ENCODE peak calls at places on chromosomes 1 and 21, in ten cellular contexts. P is Calu3, X is H1, U is astrocyte of the cerebellum, J is endothelial cell, I is body of pancreas, G is fibroblast of the aortic adventitia, O is fibroblast of lung, E is colonic mucosa, N is astrocyte of the spinal cord. V is an unnamed sample.

GRCh38 chr1:162753998-162754585 is 36.4 kb upstream of the HSD17B7 start:
- DNase-seq in P (no peak), X (no peak), U (no peak), J (no peak), I (no peak), G (no peak), O (no peak), E (no peak), N (peak; percentile 14), V (no peak)

GRCh38 chr1:198123146-198123545 is 33.7 kb upstream of the NEK7 start:
- DNase-seq in P (no peak), X (no peak), U (peak; percentile 53), J (no peak), I (no peak), G (peak; percentile 96), O (peak; percentile 75), E (no peak), N (peak; percentile 78), V (no peak)

GRCh38 chr1:24641646-24642151 is 1.4 kb upstream of the SRRM1 start:
- DNase-seq in P (no peak), X (no peak), U (no peak), J (peak; percentile 9), I (peak; percentile 22), G (peak; percentile 36), O (peak; percentile 36), E (peak; percentile 45), N (peak; percentile 7), V (no peak)

GRCh38 chr1:173475564-173476196 is 1.5 kb upstream of the PRDX6 start:
- DNase-seq in P (no peak), X (no peak), U (no peak), J (no peak), I (peak; percentile 24), G (peak; percentile 75), O (peak; percentile 80), E (peak; percentile 30), N (peak; percentile 75), V (no peak)

GRCh38 chr1:168603501-168604107 is 27.2 kb downstream of the XCL1 start:
- DNase-seq in P (peak; percentile 87), X (peak; percentile 50), U (peak; percentile 53), J (peak; percentile 78), I (peak; percentile 85), G (peak; percentile 76), O (peak; percentile 69), E (peak; percentile 82), N (peak; percentile 62), V (peak; percentile 50)

GRCh38 chr1:232952514-232953175 is 2.2 kb downstream of the NTPCR start:
- DNase-seq in P (peak; percentile 63), X (peak; percentile 61), U (no peak), J (peak; percentile 52), I (peak; percentile 57), G (peak; percentile 45), O (peak; percentile 54), E (peak; percentile 67), N (peak; percentile 49), V (no peak)

GRCh38 chr21:30580132-30580531 is 10.1 kb downstream of the KRTAP22-2 start:
- DNase-seq in P (no peak), X (no peak), U (no peak), J (no peak), I (no peak), G (no peak), O (no peak), E (no peak), N (no peak), V (no peak)

GRCh38 chr1:58396150-58396549 is 150.4 kb downstream of the OMA1 start:
- DNase-seq in P (no peak), X (no peak), U (no peak), J (no peak), I (no peak), G (no peak), O (no peak), E (no peak), N (no peak), V (no peak)

GRCh38 chr1:151819951-151820623 is 11.5 kb downstream of the RORC start:
- DNase-seq in P (no peak), X (no peak), U (no peak), J (no peak), I (peak; percentile 74), G (no peak), O (no peak), E (no peak), N (no peak), V (no peak)

DNA sequence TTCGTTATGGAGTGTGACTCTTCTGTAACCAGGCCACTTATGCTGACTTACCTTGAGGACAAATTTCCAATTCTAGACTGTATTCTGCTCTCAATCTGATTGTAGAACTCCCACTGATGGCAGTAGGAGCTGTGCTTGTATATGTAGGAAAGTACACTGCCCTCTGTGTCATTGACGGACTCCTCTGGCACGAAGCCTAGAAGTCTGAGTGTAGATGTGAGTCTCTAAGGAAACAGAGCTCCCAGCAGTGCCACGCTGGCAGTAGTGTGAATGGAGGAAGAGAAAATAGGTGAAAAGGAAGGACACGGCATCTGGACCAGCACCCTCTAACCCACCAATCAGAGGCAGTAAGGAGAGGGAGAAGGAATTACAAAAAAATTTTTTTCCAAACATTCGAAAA is 130.4 kb upstream of the ADGRL2 start:
- DNase-seq in P (peak; percentile 76), X (no peak), U (peak; percentile 87), J (no peak), I (peak; percentile 89), G (peak; percentile 92), O (peak; percentile 97), E (peak; percentile 73), N (peak; percentile 95), V (peak; percentile 40)
- TF ChIP-seq CTCF in P (no peak), X (no peak), U (no peak), J (no peak), I (no peak), G (no peak), O (no peak), E (no peak), N (no peak), V (no peak)

GRCh38 chr1:40595623-40596022 is 64.2 kb downstream of the ZNF684 start:
- DNase-seq in P (no peak), X (no peak), U (no peak), J (no peak), I (no peak), G (no peak), O (no peak), E (no peak), N (no peak), V (no peak)
- TF ChIP-seq CTCF in P (no peak), X (no peak), U (no peak), J (no peak), I (no peak), G (no peak), O (no peak), E (no peak), N (no peak), V (no peak)

GRCh38 chr1:25755475-25756125 is 44.4 kb upstream of the SELENON start:
- DNase-seq in P (no peak), X (no peak), U (no peak), J (no peak), I (no peak), G (no peak), O (no peak), E (no peak), N (no peak), V (no peak)

GRCh38 chr1:25756210-25756609 is 43.8 kb upstream of the SELENON start:
- DNase-seq in P (no peak), X (no peak), U (no peak), J (peak; percentile 38), I (no peak), G (no peak), O (no peak), E (no peak), N (no peak), V (no peak)

GRCh38 chr1:25757846-25758185 is 42.2 kb upstream of the SELENON start:
- DNase-seq in P (no peak), X (no peak), U (no peak), J (no peak), I (no peak), G (no peak), O (no peak), E (no peak), N (no peak), V (no peak)

GRCh38 chr1:25757151-25757845 is 42.7 kb upstream of the SELENON start:
- DNase-seq in P (no peak), X (no peak), U (no peak), J (no peak), I (no peak), G (no peak), O (no peak), E (no peak), N (no peak), V (no peak)

DNA sequence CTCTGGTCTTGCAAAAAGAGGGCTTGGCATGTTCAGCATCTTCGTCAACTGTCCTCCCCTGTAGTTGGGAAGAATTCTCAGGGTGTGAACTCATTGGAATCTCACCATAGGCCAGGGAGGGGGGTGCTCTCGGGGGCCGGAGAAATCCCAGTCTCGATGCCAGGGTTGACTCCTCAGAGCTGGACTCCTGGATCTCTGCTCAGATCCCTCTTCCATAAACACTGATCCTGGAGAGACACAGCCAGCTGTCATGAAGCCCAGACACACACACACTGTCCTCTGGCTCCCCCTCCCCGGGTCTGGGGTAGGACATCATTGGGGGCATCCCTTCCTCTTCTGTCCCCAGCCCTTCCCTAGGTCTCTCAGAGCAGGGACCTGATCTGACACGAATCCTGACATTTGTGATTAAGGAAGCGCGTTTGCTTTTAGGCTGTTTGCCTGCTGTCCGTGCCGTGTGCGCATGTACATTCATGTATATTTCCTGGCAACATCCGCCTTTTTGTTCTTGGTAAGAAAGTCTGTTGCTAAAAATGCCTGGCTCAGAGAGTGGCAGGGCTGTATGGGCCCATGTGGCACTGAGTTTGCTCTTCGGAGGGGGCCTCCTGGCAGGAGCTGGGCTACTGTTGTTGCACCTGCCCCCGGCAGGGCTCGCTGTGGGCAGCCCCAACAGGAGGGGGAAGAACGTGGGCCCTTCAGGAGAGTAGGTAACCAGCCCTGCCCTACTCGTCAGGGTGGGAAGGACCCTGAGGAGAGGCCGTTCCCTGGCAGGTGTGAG is 45.4 kb upstream of the SELENON start:
- DNase-seq in P (no peak), X (no peak), U (no peak), J (no peak), I (no peak), G (no peak), O (no peak), E (no peak), N (no peak), V (no peak)
- TF ChIP-seq CTCF in P (no peak), X (peak; percentile 48), U (no peak), J (no peak), I (no peak), G (no peak), O (no peak), E (no peak), N (no peak), V (no peak)

DNA sequence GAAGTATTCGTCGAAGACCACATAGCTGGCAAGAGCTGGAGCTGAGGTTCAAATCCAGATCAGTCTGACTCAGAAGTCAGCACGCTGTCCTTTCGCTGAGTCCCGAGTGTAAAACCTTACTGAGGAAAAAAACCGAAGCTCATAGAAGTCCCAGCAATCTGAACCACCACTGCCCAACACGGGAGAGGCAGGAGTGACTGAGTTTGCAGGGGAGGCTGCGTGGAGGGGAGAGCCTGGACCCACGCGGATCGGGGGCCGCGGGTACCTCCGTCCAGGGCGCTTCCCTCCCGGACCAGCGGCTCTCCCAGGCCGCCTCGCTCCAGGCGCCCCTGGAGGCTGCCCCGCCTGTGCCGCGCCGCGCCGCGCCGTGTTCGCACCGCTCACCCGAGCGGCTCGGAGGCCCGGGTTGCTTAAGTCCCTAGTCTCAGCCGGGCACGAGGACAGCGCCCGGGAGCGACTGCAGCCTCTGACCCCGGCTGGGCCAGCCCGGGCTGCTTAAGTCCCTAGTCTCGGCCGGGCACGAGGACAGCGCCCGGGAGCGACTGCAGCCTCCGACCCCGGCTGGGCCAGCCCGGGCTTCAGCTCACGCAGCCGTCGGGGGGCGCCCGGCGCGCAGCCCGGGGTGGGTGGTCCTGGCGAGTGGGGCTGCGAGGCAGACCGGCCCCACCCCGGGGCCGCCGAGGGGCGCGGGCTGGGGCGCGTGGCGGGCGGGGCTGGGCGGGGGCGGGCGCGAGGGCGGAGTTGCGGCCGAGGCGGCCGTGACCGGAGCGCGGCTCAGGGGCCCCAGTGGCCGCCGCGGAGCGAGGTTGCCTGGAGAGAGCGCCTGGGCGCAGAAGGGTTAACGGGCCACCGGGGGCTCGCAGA is at the start of gene ADAMTSL4:
- DNase-seq in P (peak; percentile 69), X (no peak), U (no peak), J (peak; percentile 68), I (peak; percentile 67), G (peak; percentile 75), O (peak; percentile 87), E (no peak), N (peak; percentile 83), V (no peak)
- TF ChIP-seq CTCF in P (no peak), X (no peak), U (peak; percentile 14), J (no peak), I (no peak), G (peak; percentile 16), O (no peak), E (no peak), N (peak; percentile 28), V (no peak)

V was measured in omental fat pad.